ENCODE peak calls at places on chromosomes 7 and 10, in seven cellular contexts. K, Q, W, T, U, C and L are unnamed samples.

GRCh38 chr7:133575726-133576125 is 322.8 kb downstream of the EXOC4 start:
- DNase-seq in K (no peak), Q (no peak), W (no peak), T (no peak), U (peak), C (no peak), L (no peak)

GRCh38 chr7:992742-993607 is 10.0 kb downstream of the CYP2W1 start:
- DNase-seq in K (peak), Q (peak), W (peak), T (peak), U (peak), C (peak), L (peak)

GRCh38 chr10:125373546-125373945 is 213.2 kb upstream of the CTBP2 start:
- DNase-seq in K (no peak), Q (no peak), W (no peak), T (no peak), U (no peak), C (no peak), L (no peak)

GRCh38 chr7:114502454-114503254 is 88.0 kb downstream of the FOXP2 start:
- DNase-seq in K (no peak), Q (no peak), W (no peak), T (no peak), U (no peak), C (no peak), L (peak)

GRCh38 chr10:53230651-53231050 is 458.1 kb upstream of the MBL2 start:
- DNase-seq in K (no peak), Q (no peak), W (no peak), T (no peak), U (no peak), C (no peak), L (no peak)

GRCh38 chr7:151351967-151352366 is 10.4 kb downstream of the NUB1 start:
- DNase-seq in K (no peak), Q (no peak), W (no peak), T (no peak), U (no peak), C (no peak), L (no peak)

GRCh38 chr7:73894851-73895441 is 34.0 kb downstream of the TMEM270 start:
- DNase-seq in K (no peak), Q (no peak), W (peak), T (no peak), U (peak), C (no peak), L (no peak)

GRCh38 chr7:90172624-90173023 is 18.4 kb downstream of the STEAP1 start:
- DNase-seq in K (no peak), Q (no peak), W (no peak), T (no peak), U (no peak), C (no peak), L (no peak)

GRCh38 chr10:98326621-98327027 is 58.6 kb upstream of the LOXL4 start:
- DNase-seq in K (no peak), Q (no peak), W (no peak), T (no peak), U (no peak), C (no peak), L (peak)

GRCh38 chr10:93445097-93445960 is 36.8 kb downstream of the MYOF start:
- DNase-seq in K (peak), Q (peak), W (no peak), T (peak), U (peak), C (no peak), L (peak)

GRCh38 chr7:92645531-92646061 is 55.4 kb upstream of the FAM133B start:
- DNase-seq in K (peak), Q (no peak), W (no peak), T (peak), U (no peak), C (no peak), L (no peak)

GRCh38 chr7:66308411-66308810 is 103.3 kb downstream of the TPST1 start:
- DNase-seq in K (no peak), Q (no peak), W (no peak), T (no peak), U (no peak), C (no peak), L (no peak)

GRCh38 chr10:31584098-31584631 is 265.1 kb downstream of the ZEB1 start:
- DNase-seq in K (no peak), Q (no peak), W (no peak), T (no peak), U (peak), C (no peak), L (no peak)

GRCh38 chr7:41232086-41232485 is 470.8 kb downstream of the INHBA start:
- DNase-seq in K (no peak), Q (no peak), W (no peak), T (no peak), U (no peak), C (no peak), L (no peak)

GRCh38 chr7:25847331-25848070 is 304.5 kb upstream of the NFE2L3 start:
- DNase-seq in K (no peak), Q (no peak), W (no peak), T (no peak), U (no peak), C (no peak), L (peak)

GRCh38 chr7:70574970-70575799 is 556.8 kb upstream of the GALNT17 start:
- DNase-seq in K (no peak), Q (no peak), W (no peak), T (no peak), U (peak), C (no peak), L (peak)

GRCh38 chr7:16034353-16034752 is 347.9 kb upstream of the MEOX2 start:
- DNase-seq in K (no peak), Q (no peak), W (no peak), T (no peak), U (no peak), C (no peak), L (no peak)

GRCh38 chr7:48528689-48529088 is 357.4 kb downstream of the ABCA13 start:
- DNase-seq in K (no peak), Q (no peak), W (no peak), T (no peak), U (no peak), C (no peak), L (no peak)

GRCh38 chr10:121886997-121887622 is 40.7 kb downstream of the ATE1 start:
- DNase-seq in K (peak), Q (peak), W (peak), T (peak), U (peak), C (no peak), L (peak)

GRCh38 chr7:54774785-54775740 is 16.1 kb upstream of the SEC61G start:
- DNase-seq in K (no peak), Q (no peak), W (no peak), T (no peak), U (no peak), C (no peak), L (no peak)

GRCh38 chr10:123743441-123744225 is 77.5 kb downstream of the GPR26 start:
- DNase-seq in K (no peak), Q (no peak), W (no peak), T (no peak), U (peak), C (no peak), L (peak)

GRCh38 chr10:77524300-77524711 is 113.3 kb downstream of the KCNMA1 start:
- DNase-seq in K (no peak), Q (no peak), W (no peak), T (no peak), U (no peak), C (no peak), L (no peak)

GRCh38 chr7:148664319-148664718 is 34.4 kb upstream of the CUL1 start:
- DNase-seq in K (no peak), Q (no peak), W (no peak), T (no peak), U (no peak), C (no peak), L (no peak)

GRCh38 chr10:68330852-68331454 is 911 bp upstream of the HNRNPH3 start:
- DNase-seq in K (no peak), Q (no peak), W (no peak), T (no peak), U (no peak), C (no peak), L (peak)

GRCh38 chr7:30510124-30511074 is 5.8 kb upstream of the GGCT start:
- DNase-seq in K (peak), Q (no peak), W (peak), T (peak), U (peak), C (no peak), L (no peak)

GRCh38 chr7:5594616-5595544 is 171.2 kb upstream of the TNRC18 start:
- DNase-seq in K (no peak), Q (peak), W (no peak), T (no peak), U (peak), C (no peak), L (no peak)

GRCh38 chr10:121323448-121323847 is 274.8 kb downstream of the FGFR2 start:
- DNase-seq in K (no peak), Q (no peak), W (no peak), T (no peak), U (no peak), C (no peak), L (no peak)

GRCh38 chr7:53325061-53325460 is 289.6 kb downstream of the POM121L12 start:
- DNase-seq in K (no peak), Q (no peak), W (no peak), T (no peak), U (no peak), C (no peak), L (no peak)

GRCh38 chr7:936131-937054 is 18.1 kb downstream of the ADAP1 start:
- DNase-seq in K (peak), Q (no peak), W (no peak), T (no peak), U (no peak), C (peak), L (no peak)

GRCh38 chr7:95209778-95210177 is 114.6 kb downstream of the PON1 start:
- DNase-seq in K (no peak), Q (no peak), W (no peak), T (no peak), U (no peak), C (no peak), L (no peak)

GRCh38 chr10:114653926-114654325 is 4.1 kb downstream of the ABLIM1 start:
- DNase-seq in K (no peak), Q (no peak), W (no peak), T (no peak), U (no peak), C (no peak), L (no peak)

GRCh38 chr7:9921326-9921725 is 1052.3 kb upstream of the PHF14 start:
- DNase-seq in K (no peak), Q (no peak), W (no peak), T (no peak), U (no peak), C (no peak), L (no peak)

GRCh38 chr7:101506531-101506930 is 122.6 kb downstream of the MYL10 start:
- DNase-seq in K (no peak), Q (no peak), W (no peak), T (no peak), U (no peak), C (no peak), L (no peak)

GRCh38 chr10:34964166-34964800 is 125.9 kb downstream of the CUL2 start:
- DNase-seq in K (no peak), Q (no peak), W (no peak), T (no peak), U (no peak), C (no peak), L (no peak)

GRCh38 chr7:31664890-31665289 is 22.1 kb upstream of the PPP1R17 start:
- DNase-seq in K (no peak), Q (no peak), W (no peak), T (no peak), U (no peak), C (no peak), L (no peak)

GRCh38 chr7:139683137-139683871 is 94.5 kb downstream of the HIPK2 start:
- DNase-seq in K (no peak), Q (no peak), W (peak), T (no peak), U (no peak), C (no peak), L (no peak)
- TF ChIP-seq JUND in K (no peak), Q (no peak), W (no peak), T (no peak), U (no peak), C (no peak), L (no peak)

GRCh38 chr10:95220539-95220938 is 26.5 kb downstream of the ACSM6 start:
- DNase-seq in K (no peak), Q (no peak), W (no peak), T (no peak), U (no peak), C (no peak), L (no peak)

GRCh38 chr10:95225136-95225535 is 31.1 kb downstream of the ACSM6 start:
- DNase-seq in K (no peak), Q (no peak), W (no peak), T (no peak), U (no peak), C (no peak), L (peak)

GRCh38 chr10:95217476-95217875 is 23.4 kb downstream of the ACSM6 start:
- DNase-seq in K (no peak), Q (no peak), W (no peak), T (no peak), U (no peak), C (no peak), L (no peak)

GRCh38 chr10:95221124-95221523 is 27.1 kb downstream of the ACSM6 start:
- DNase-seq in K (no peak), Q (no peak), W (no peak), T (peak), U (no peak), C (no peak), L (no peak)
- TF ChIP-seq JUND in K (no peak), Q (peak), W (no peak), T (no peak), U (peak), C (no peak), L (no peak)

GRCh38 chr7:139893999-139894398 is 64.9 kb downstream of the TBXAS1 start:
- DNase-seq in K (no peak), Q (no peak), W (no peak), T (no peak), U (no peak), C (no peak), L (no peak)
- TF ChIP-seq JUND in K (no peak), Q (no peak), W (no peak), T (no peak), U (no peak), C (no peak), L (no peak)

DNA sequence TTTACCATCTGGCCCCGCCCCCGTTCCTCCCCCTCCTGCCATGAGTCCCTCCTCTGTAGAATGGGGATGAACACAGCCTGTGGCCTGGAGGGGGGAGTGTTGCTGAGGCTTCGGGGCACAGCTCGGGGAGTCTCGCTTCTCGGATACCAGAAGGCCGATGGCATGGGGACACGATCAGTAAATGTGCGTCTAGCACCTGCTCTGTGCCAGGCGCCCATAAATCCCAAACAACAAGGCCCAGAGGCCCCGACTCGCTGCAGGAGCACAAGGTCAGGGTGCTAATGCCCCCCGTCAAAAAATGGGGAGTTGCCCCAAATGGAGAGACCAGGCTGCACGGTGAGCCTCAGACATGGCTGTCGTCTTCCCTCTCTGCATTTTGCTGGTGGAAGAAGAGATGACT is 40.7 kb downstream of the JAKMIP3 start:
- DNase-seq in K (no peak), Q (peak), W (no peak), T (no peak), U (no peak), C (no peak), L (no peak)
- TF ChIP-seq JUND in K (no peak), Q (no peak), W (no peak), T (no peak), U (no peak), C (no peak), L (no peak)

GRCh38 chr10:116038259-116038658 is 234.7 kb downstream of the GFRA1 start:
- DNase-seq in K (no peak), Q (no peak), W (no peak), T (peak), U (no peak), C (no peak), L (no peak)
- TF ChIP-seq JUND in K (no peak), Q (no peak), W (no peak), T (no peak), U (no peak), C (no peak), L (no peak)

GRCh38 chr7:120052884-120053382 is 220.0 kb upstream of the KCND2 start:
- DNase-seq in K (no peak), Q (no peak), W (no peak), T (no peak), U (no peak), C (no peak), L (no peak)

GRCh38 chr7:120056227-120056626 is 216.7 kb upstream of the KCND2 start:
- DNase-seq in K (no peak), Q (no peak), W (no peak), T (no peak), U (no peak), C (no peak), L (no peak)

GRCh38 chr7:120053390-120053961 is 219.5 kb upstream of the KCND2 start:
- DNase-seq in K (no peak), Q (no peak), W (no peak), T (no peak), U (no peak), C (no peak), L (no peak)

GRCh38 chr7:120054376-120055100 is 218.4 kb upstream of the KCND2 start:
- DNase-seq in K (no peak), Q (no peak), W (no peak), T (no peak), U (no peak), C (no peak), L (no peak)

DNA sequence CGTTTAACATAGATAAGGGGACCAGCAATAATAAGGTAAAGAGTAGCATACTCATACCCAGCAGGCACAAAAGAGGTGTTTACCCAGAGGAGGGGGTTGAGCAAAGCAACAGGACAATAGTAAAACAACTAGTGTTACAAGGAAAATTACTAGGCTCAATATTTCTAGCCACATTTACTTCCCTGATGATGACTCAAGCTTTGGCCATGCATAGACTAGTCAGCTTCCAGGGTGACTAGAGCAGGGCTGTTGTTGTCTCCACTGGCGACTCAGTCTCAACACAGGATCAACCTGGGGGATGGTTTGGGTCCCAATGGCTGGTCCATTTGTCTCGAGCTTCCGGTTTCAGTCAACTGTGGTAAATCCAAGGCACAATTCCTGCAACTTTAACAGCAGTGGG is 217.7 kb upstream of the KCND2 start:
- DNase-seq in K (peak), Q (no peak), W (no peak), T (no peak), U (no peak), C (no peak), L (peak)
- TF ChIP-seq JUND in K (peak), Q (no peak), W (no peak), T (no peak), U (peak), C (no peak), L (no peak)

DNA sequence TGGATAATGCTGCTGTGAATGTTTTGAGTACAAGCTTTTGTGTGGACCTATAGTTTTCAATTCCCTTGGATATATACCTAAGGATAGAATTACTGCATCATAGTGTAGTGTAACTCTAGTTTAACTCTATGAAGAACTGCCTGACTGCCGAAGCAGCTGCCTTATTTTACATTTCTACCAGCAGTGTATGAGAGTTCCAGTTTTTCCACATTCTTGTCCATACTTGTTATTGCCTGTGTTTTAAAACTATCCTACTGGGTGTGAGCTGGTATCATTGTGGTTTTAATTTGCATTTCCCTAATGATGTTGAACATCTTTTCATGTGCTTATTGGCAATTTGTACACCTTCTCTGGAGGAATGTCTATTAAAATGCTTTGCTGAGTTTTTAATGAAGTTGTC is 15.7 kb downstream of the SEPTIN7 start:
- DNase-seq in K (no peak), Q (no peak), W (no peak), T (no peak), U (no peak), C (no peak), L (peak)
- TF ChIP-seq JUND in K (no peak), Q (no peak), W (no peak), T (no peak), U (no peak), C (no peak), L (no peak)

GRCh38 chr10:111491154-111491553 is 414.3 kb downstream of the ADRA2A start:
- DNase-seq in K (no peak), Q (no peak), W (no peak), T (no peak), U (no peak), C (no peak), L (no peak)

GRCh38 chr10:111498560-111498959 is 421.7 kb downstream of the ADRA2A start:
- DNase-seq in K (no peak), Q (no peak), W (no peak), T (no peak), U (no peak), C (no peak), L (no peak)

GRCh38 chr10:111488668-111489067 is 411.8 kb downstream of the ADRA2A start:
- DNase-seq in K (no peak), Q (no peak), W (no peak), T (no peak), U (no peak), C (no peak), L (no peak)

DNA sequence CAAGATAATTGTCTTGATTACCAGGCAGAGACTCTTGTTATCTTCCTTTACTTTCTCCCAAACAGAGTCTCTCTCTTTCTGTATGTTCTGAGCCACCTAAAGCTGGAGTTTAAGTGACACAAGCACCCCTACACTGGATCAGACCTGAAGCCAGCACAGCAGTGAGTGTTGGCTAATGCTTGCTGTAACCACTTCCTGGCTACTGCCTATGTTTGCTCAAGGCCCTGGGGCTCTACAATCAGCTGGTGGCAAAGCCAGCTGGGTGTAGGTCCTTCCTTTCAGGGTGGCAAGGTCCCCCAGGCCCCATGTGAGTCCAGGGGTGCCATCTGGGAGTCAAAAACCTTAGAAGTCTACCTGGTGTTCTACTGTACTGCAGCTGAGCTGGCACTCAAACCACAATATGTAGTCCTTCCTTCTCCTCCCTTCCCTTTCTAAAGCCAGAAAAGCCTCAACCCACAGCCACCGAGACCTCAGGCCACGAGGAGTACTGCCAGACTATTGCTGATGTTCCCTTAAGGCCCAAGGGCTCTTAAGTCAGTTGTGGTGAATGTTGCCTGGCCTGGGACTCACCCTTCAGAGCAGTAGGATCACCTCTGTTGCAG is 416.3 kb downstream of the ADRA2A start:
- DNase-seq in K (no peak), Q (no peak), W (no peak), T (no peak), U (no peak), C (no peak), L (no peak)
- TF ChIP-seq JUND in K (no peak), Q (no peak), W (no peak), T (no peak), U (no peak), C (no peak), L (no peak)

GRCh38 chr10:11345224-11346054 is 266.0 kb downstream of the USP6NL start:
- DNase-seq in K (peak), Q (no peak), W (no peak), T (peak), U (no peak), C (peak), L (no peak)
- TF ChIP-seq JUND in K (no peak), Q (no peak), W (no peak), T (no peak), U (no peak), C (no peak), L (no peak)